ENCODE peak calls at places on chromosomes 6 and 20, in four cellular contexts. One of them, this sample, is unnamed.

GRCh38 chr20:57622579-57623381 is 2.6 kb upstream of the ZBP1 start:
- DNase-seq in neural crest cell: peak; percentile 21
- DNase-seq in activated T-cell treated with anti-CD3 and anti-CD28 coated beads for 48 hours: peak; percentile 65
- DNase-seq in HTR-8/SVneo: peak; percentile 96
- DNase-seq in this sample: peak; percentile 36

GRCh38 chr6:28543671-28544131 is 18.0 kb downstream of the GPX5 start:
- DNase-seq in activated T-cell treated with anti-CD3 and anti-CD28 coated beads for 48 hours: no peak
- DNase-seq in neural crest cell: peak; percentile 14
- DNase-seq in HTR-8/SVneo: no peak
- DNase-seq in this sample: no peak

GRCh38 chr6:97586344-97586743 is 303.3 kb upstream of the MMS22L start:
- DNase-seq in neural crest cell: no peak
- DNase-seq in HTR-8/SVneo: peak; percentile 2
- DNase-seq in activated T-cell treated with anti-CD3 and anti-CD28 coated beads for 48 hours: no peak
- DNase-seq in this sample: no peak

GRCh38 chr6:10613693-10614092 is 80.7 kb downstream of the C6orf52 start:
- DNase-seq in neural crest cell: no peak
- DNase-seq in activated T-cell treated with anti-CD3 and anti-CD28 coated beads for 48 hours: no peak
- DNase-seq in HTR-8/SVneo: no peak
- DNase-seq in this sample: no peak

GRCh38 chr6:26394289-26394688 is 7.8 kb upstream of the BTN3A1 start:
- DNase-seq in HTR-8/SVneo: no peak
- DNase-seq in neural crest cell: no peak
- DNase-seq in activated T-cell treated with anti-CD3 and anti-CD28 coated beads for 48 hours: no peak
- DNase-seq in this sample: peak; percentile 17

GRCh38 chr20:12057778-12058177 is 140.1 kb downstream of the BTBD3 start:
- DNase-seq in HTR-8/SVneo: no peak
- DNase-seq in activated T-cell treated with anti-CD3 and anti-CD28 coated beads for 48 hours: no peak
- DNase-seq in neural crest cell: no peak
- DNase-seq in this sample: no peak

GRCh38 chr6:35787266-35788218 is 6.7 kb downstream of the CLPSL1 start:
- DNase-seq in HTR-8/SVneo: no peak
- DNase-seq in neural crest cell: no peak
- DNase-seq in activated T-cell treated with anti-CD3 and anti-CD28 coated beads for 48 hours: no peak
- DNase-seq in this sample: no peak

GRCh38 chr20:32438331-32438858 is 80.3 kb downstream of the ASXL1 start:
- DNase-seq in HTR-8/SVneo: no peak
- DNase-seq in neural crest cell: no peak
- DNase-seq in activated T-cell treated with anti-CD3 and anti-CD28 coated beads for 48 hours: no peak
- DNase-seq in this sample: no peak

GRCh38 chr6:122069933-122070332 is 329.5 kb upstream of the HSF2 start:
- DNase-seq in neural crest cell: no peak
- DNase-seq in activated T-cell treated with anti-CD3 and anti-CD28 coated beads for 48 hours: no peak
- DNase-seq in HTR-8/SVneo: no peak
- DNase-seq in this sample: no peak